ENCODE peak calls at places on chromosomes 5 and 9, in seven cellular contexts. X, I, B, M, Z, G and O are unnamed samples.
A peak's percentile ranks its signal among the peaks of the same experiment; 100 is the strongest.

GRCh38 chr9:121267689-121268597 is at the start of gene GSN:
- DNase-seq in Z (peak; percentile 74), I (peak; percentile 21), X (peak; percentile 72), G (no peak), B (peak; percentile 63), M (peak; percentile 84), O (peak; percentile 29)

GRCh38 chr5:143426437-143426991 is 23.0 kb upstream of the NR3C1 start:
- DNase-seq in X (no peak), M (no peak), G (no peak), I (no peak), B (no peak), Z (no peak), O (no peak)

GRCh38 chr5:176533390-176533789 is 3.8 kb downstream of the RNF44 start:
- DNase-seq in Z (no peak), X (no peak), G (peak; percentile 45), M (no peak), B (no peak), I (no peak), O (no peak)

GRCh38 chr5:91955610-91956009 is 572.5 kb upstream of the ARRDC3 start:
- DNase-seq in Z (no peak), I (no peak), M (no peak), B (no peak), G (no peak), X (no peak), O (no peak)

GRCh38 chr5:171264842-171265241 is 44.2 kb upstream of the TLX3 start:
- DNase-seq in M (no peak), Z (no peak), B (no peak), X (no peak), G (no peak), I (no peak), O (no peak)

GRCh38 chr9:92328225-92328624 is 2.5 kb downstream of the CENPP start:
- DNase-seq in I (no peak), X (peak; percentile 61), G (no peak), Z (no peak), B (peak; percentile 84), M (no peak), O (no peak)

GRCh38 chr5:180869587-180869986 is 8.5 kb upstream of the ZFP62 start:
- DNase-seq in M (no peak), I (no peak), G (no peak), Z (no peak), X (no peak), B (peak; percentile 39), O (no peak)

GRCh38 chr9:109329274-109330258 is 8.7 kb upstream of the EPB41L4B start:
- DNase-seq in Z (no peak), B (peak; percentile 78), X (peak; percentile 28), G (no peak), I (no peak), M (no peak), O (no peak)

GRCh38 chr5:162817381-162817780 is 620.0 kb upstream of the CCNG1 start:
- DNase-seq in B (no peak), M (no peak), G (no peak), Z (no peak), X (no peak), I (no peak), O (no peak)

GRCh38 chr9:131837316-131837715 is 97.4 kb upstream of the RAPGEF1 start:
- DNase-seq in I (peak; percentile 17), G (no peak), B (no peak), M (peak; percentile 46), Z (no peak), X (no peak), O (peak; percentile 49)

GRCh38 chr9:124457079-124457886 is 7.0 kb downstream of the ADGRD2 start:
- DNase-seq in Z (no peak), G (no peak), X (no peak), M (no peak), B (no peak), I (no peak), O (no peak)

GRCh38 chr9:115524467-115525059 is 406.6 kb upstream of the TNC start:
- DNase-seq in Z (peak; percentile 43), B (peak; percentile 87), M (no peak), I (peak; percentile 58), X (peak; percentile 78), G (no peak), O (no peak)

GRCh38 chr9:109401169-109401989 is 80.5 kb upstream of the EPB41L4B start:
- DNase-seq in B (peak; percentile 49), G (no peak), X (peak; percentile 41), M (peak; percentile 86), Z (peak; percentile 61), I (peak; percentile 65), O (no peak)

GRCh38 chr5:166767858-166768257 is 1523.6 kb upstream of the WWC1 start:
- DNase-seq in I (no peak), G (no peak), Z (no peak), B (no peak), X (no peak), M (no peak), O (no peak)